ENCODE peak calls at places on chromosomes 3 and 15, in eight cellular contexts. K is ascending aorta, I is IMR-90, M is AG04450, N is fibroblast of lung, L is hepatocyte, R is cardiac fibroblast, T is ovary. B is an unnamed sample.

GRCh38 chr3:11085078-11085840 is 69.0 kb upstream of the HRH1 start:
- DNase-seq in K (no peak), I (peak), M (no peak), N (no peak), L (no peak), R (peak), T (no peak), B (peak)

GRCh38 chr15:66670198-66670597 is 31.8 kb upstream of the SMAD6 start:
- DNase-seq in K (no peak), I (no peak), M (no peak), N (no peak), L (no peak), R (no peak), T (no peak), B (no peak)

GRCh38 chr3:12462159-12462962 is 21.9 kb upstream of the TSEN2 start:
- DNase-seq in K (no peak), I (no peak), M (no peak), N (no peak), L (peak), R (peak), T (no peak), B (no peak)

GRCh38 chr3:51340311-51340829 is 44.7 kb upstream of the MANF start:
- DNase-seq in K (no peak), I (peak), M (peak), N (peak), L (peak), R (peak), T (peak), B (peak)

GRCh38 chr15:83305696-83306291 is 21.3 kb upstream of the BNC1 start:
- DNase-seq in K (no peak), I (peak), M (no peak), N (no peak), L (peak), R (no peak), T (no peak), B (peak)

GRCh38 chr15:40108061-40108854 is 421 bp downstream of the BMF start:
- DNase-seq in K (peak), I (peak), M (no peak), N (peak), L (peak), R (peak), T (peak), B (peak)

GRCh38 chr15:80177151-80177550 is 24.4 kb downstream of the FAH start:
- DNase-seq in K (no peak), I (no peak), M (no peak), N (no peak), L (no peak), R (peak), T (no peak), B (peak)

GRCh38 chr3:111073186-111073585 is 1.6 kb downstream of the NECTIN3 start:
- DNase-seq in K (no peak), I (peak), M (no peak), N (peak), L (peak), R (peak), T (no peak), B (peak)

GRCh38 chr3:170811928-170812591 is 57.9 kb downstream of the RPL22L1 start:
- DNase-seq in K (no peak), I (peak), M (peak), N (peak), L (peak), R (peak), T (peak), B (peak)

GRCh38 chr15:80695099-80695910 is at the start of gene ABHD17C:
- DNase-seq in K (no peak), I (peak), M (no peak), N (peak), L (peak), R (peak), T (peak), B (peak)

GRCh38 chr3:123723527-123724168 is 138.8 kb upstream of the HACD2 start:
- DNase-seq in K (no peak), I (peak), M (peak), N (peak), L (peak), R (peak), T (peak), B (peak)

GRCh38 chr3:13902648-13903238 is 22.9 kb upstream of the WNT7A start:
- DNase-seq in K (no peak), I (no peak), M (no peak), N (no peak), L (no peak), R (no peak), T (no peak), B (no peak)

GRCh38 chr3:62647711-62648110 is 227.5 kb downstream of the CADPS start:
- DNase-seq in K (no peak), I (no peak), M (no peak), N (no peak), L (no peak), R (no peak), T (no peak), B (no peak)

GRCh38 chr3:154666542-154666941 is 236.6 kb upstream of the GPR149 start:
- DNase-seq in K (no peak), I (no peak), M (no peak), N (no peak), L (no peak), R (no peak), T (no peak), B (no peak)
- H3K4me3 ChIP-seq in K (no peak), I (no peak), M (no peak), N (no peak), L (no peak), R (no peak), T (no peak), B (no peak)

DNA sequence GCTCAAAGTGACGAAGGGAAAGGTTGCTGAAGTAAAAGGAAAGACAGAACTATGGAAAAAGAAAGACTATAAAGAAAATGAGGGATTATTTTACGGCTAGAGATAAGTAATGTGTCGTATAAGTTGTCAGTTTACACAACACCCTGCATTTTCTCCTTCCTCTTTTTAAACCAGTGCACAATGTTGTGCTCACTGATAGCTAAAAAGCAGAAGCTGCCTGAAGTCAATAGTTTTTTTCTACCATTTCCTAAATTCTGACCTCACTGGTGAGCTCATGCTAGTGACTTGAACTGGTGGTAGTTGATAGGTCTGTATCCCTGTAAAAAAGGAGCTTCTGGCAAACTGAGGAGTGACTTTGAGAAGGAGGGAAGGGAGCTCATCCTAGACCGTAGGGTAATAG is 368.6 kb upstream of the GBE1 start:
- DNase-seq in K (no peak), I (no peak), M (no peak), N (no peak), L (no peak), R (no peak), T (no peak), B (no peak)
- H3K4me3 ChIP-seq in K (no peak), I (no peak), M (no peak), N (no peak), L (no peak), R (no peak), T (no peak), B (no peak)

DNA sequence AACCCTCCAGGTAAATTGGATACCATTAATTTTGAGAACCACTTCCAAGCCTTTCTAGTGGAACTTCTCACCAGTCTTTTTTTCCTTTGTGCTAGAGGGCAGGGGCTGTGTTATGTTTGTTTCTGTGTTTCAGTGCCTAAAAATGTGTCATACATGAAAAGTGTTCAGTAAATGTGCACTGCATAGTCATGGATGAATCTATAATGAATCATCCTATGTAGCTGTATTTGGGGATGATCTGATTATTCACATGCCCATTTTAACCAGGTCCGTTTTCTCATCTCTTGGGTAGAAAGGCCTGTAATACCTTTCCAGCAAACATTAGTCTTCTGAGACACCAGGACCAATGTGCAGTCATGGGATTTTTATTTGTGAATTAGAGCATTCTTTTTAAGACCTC is 583.0 kb upstream of the GOLIM4 start:
- DNase-seq in K (no peak), I (peak), M (no peak), N (no peak), L (no peak), R (no peak), T (no peak), B (no peak)
- H3K4me3 ChIP-seq in K (no peak), I (no peak), M (no peak), N (no peak), L (no peak), R (no peak), T (no peak), B (no peak)

GRCh38 chr3:186540444-186541226 is 3.5 kb downstream of the CRYGS start:
- DNase-seq in K (no peak), I (peak), M (peak), N (peak), L (peak), R (peak), T (peak), B (peak)

GRCh38 chr3:186544281-186544680 is at the start of gene CRYGS:
- DNase-seq in K (no peak), I (no peak), M (no peak), N (no peak), L (no peak), R (no peak), T (no peak), B (peak)

GRCh38 chr3:186534113-186534669 is 10.0 kb downstream of the CRYGS start:
- DNase-seq in K (no peak), I (no peak), M (no peak), N (no peak), L (no peak), R (no peak), T (no peak), B (no peak)

GRCh38 chr3:186536883-186537553 is 7.2 kb downstream of the CRYGS start:
- DNase-seq in K (no peak), I (peak), M (no peak), N (no peak), L (no peak), R (peak), T (no peak), B (peak)

GRCh38 chr3:186538779-186539178 is 5.4 kb downstream of the CRYGS start:
- DNase-seq in K (no peak), I (no peak), M (no peak), N (no peak), L (no peak), R (no peak), T (no peak), B (no peak)
- H3K4me3 ChIP-seq in K (no peak), I (no peak), M (no peak), N (no peak), L (no peak), R (no peak), T (no peak), B (no peak)

B was measured in GM23248.